ENCODE peak calls at places on chromosomes 3 and 15, in ten cellular contexts. O is cardiac muscle cell, V is esophagus squamous epithelium, T is neural progenitor cell, Z is body of pancreas, Y is upper lobe of right lung, N is psoas muscle, S is HCT116, P is breast epithelium, J is Panc1. I is an unnamed sample. For H3K4me1, the result is how much of the 10 kb centered on the place peaks cover.

GRCh38 chr3:154181127-154181691 is 60.0 kb downstream of the ARHGEF26 start:
- DNase-seq in V (no peak), P (no peak), S (no peak), O (peak), N (no peak), T (peak), Z (peak), J (no peak), Y (no peak), I (no peak)

GRCh38 chr3:100114413-100115030 is at the start of gene FILIP1L:
- DNase-seq in S (no peak), T (no peak), O (no peak), N (peak), Z (no peak), P (no peak), Y (no peak), J (no peak), V (no peak), I (no peak)

GRCh38 chr15:101615986-101616848 is 36.0 kb downstream of the TM2D3 start:
- DNase-seq in O (peak), V (no peak), Z (peak), Y (no peak), S (peak), J (no peak), P (no peak), N (peak), T (peak), I (no peak)

GRCh38 chr15:66789029-66790025 is 87.3 kb downstream of the SMAD6 start:
- DNase-seq in P (no peak), N (no peak), S (no peak), J (no peak), V (no peak), T (no peak), Z (peak), Y (peak), O (peak), I (no peak)

GRCh38 chr3:183354325-183354831 is 74.0 kb downstream of the MCF2L2 start:
- DNase-seq in T (no peak), O (no peak), S (no peak), J (no peak), Z (no peak), Y (no peak), V (no peak), P (no peak), N (no peak), I (no peak)

GRCh38 chr3:161239700-161240099 is 18.6 kb downstream of the NMD3 start:
- DNase-seq in O (no peak), P (no peak), Z (no peak), S (no peak), T (no peak), N (no peak), J (no peak), V (no peak), Y (no peak), I (no peak)

GRCh38 chr3:113532698-113533533 is 561 bp downstream of the SIDT1 start:
- DNase-seq in J (no peak), N (peak), Z (peak), O (no peak), S (no peak), V (no peak), Y (no peak), T (peak), P (no peak), I (peak)

GRCh38 chr3:183309276-183309675 is 56.2 kb downstream of the B3GNT5 start:
- DNase-seq in V (no peak), T (no peak), N (peak), J (no peak), P (no peak), Y (no peak), Z (no peak), O (no peak), S (no peak), I (no peak)

GRCh38 chr3:140292154-140292553 is 357.2 kb downstream of the CLSTN2 start:
- DNase-seq in T (no peak), P (no peak), J (no peak), O (peak), V (no peak), Z (no peak), N (no peak), Y (no peak), S (no peak), I (no peak)

GRCh38 chr3:110069641-110070538 is 732.5 kb upstream of the DPPA4 start:
- DNase-seq in O (peak), T (no peak), Z (peak), J (no peak), N (no peak), S (no peak), V (no peak), Y (no peak), P (no peak), I (no peak)

GRCh38 chr15:75232826-75233503 is 25.2 kb upstream of the GOLGA6C start:
- DNase-seq in O (no peak), T (no peak), N (peak), P (no peak), V (no peak), J (no peak), S (no peak), Y (peak), Z (no peak), I (no peak)

GRCh38 chr3:43345877-43346276 is 59.5 kb downstream of the SNRK start:
- DNase-seq in J (no peak), P (no peak), Y (no peak), N (no peak), S (no peak), O (peak), Z (no peak), V (no peak), T (no peak), I (no peak)

DNA sequence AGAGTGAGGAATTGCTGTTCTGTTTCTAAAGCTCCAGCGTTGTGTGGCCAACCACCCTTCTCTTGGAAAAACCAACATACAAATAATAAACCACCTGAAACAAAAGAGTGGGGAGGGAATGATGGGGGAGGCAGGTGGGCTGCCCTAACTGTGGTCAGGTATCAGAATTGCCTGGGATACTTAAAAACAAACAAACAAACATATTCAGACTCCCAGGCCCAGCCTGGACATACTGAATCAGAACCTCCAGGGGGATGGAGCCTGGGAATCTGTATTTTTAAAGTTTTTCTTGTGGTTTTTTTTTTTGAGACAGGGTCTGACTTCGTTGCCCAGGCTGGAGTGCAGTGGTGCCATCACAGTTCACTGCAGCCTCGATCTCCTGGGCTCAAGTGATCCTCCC is 4.4 kb downstream of the SLC6A6 start:
- DNase-seq in P (no peak), S (no peak), V (no peak), J (no peak), N (no peak), O (no peak), Y (no peak), T (no peak), Z (no peak), I (no peak)
- H3K4me1 ChIP-seq in P (under half), S (half or more), V (under half), J (under half), N (half or more), O (under half), Y (half or more), T (under half), Z (under half), I (under half)

GRCh38 chr3:186421946-186422345 is 59.9 kb upstream of the DGKG start:
- DNase-seq in S (no peak), Z (no peak), T (no peak), N (no peak), P (no peak), Y (no peak), O (no peak), J (no peak), V (no peak), I (no peak)

GRCh38 chr3:186427627-186428026 is 65.6 kb upstream of the DGKG start:
- DNase-seq in T (no peak), Y (no peak), J (no peak), V (no peak), Z (no peak), P (no peak), S (no peak), O (peak), N (no peak), I (no peak)

DNA sequence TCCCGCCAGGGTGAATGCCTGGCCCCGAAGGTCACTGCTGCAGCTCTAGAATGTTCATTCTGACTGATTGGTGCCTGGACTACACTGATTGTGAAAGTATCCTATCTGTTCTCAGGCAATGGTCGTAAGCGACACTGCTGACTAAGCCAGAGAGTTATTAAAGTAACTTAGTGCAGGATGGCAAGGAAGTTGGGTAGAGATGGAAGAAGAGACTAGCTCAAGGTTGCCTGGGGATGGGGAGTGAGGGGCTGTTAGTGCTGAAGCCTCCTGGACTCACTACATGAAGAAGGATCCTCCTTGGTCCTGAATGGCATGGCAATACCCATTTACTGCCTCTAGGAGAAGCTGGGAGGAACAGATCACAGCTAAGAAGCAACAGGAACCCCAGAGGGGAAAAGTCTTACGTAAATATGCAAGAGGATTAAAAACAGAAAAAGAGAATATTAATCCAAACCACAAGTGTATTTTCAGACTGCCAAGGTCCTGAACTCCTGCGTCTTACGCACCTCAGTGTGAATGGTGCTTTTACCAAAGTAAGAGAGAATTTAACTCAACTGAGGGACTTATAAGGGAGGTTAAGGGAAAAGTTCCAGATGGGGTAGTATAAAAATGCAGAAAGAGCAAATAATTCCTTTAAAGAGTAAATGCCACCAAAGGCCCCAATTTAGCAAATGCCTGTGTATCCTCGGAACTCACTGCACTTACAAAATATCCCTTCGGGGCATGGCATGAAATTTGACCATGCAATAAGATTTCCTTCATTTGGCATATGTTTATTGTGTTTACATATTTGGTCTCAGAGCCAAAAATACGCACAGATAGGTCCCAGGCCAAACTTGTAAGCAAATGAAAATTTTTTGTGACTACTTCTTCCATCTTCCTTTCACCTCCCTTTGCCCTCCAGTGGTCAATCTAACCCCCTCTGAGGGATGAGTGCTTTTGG is 64.0 kb upstream of the DGKG start:
- DNase-seq in N (no peak), P (peak), O (peak), V (no peak), J (no peak), T (peak), Y (no peak), Z (no peak), S (no peak), I (no peak)
- TF ChIP-seq CTCF in N (peak), P (no peak), O (peak), V (peak), J (peak), T (peak), Y (peak), Z (peak), S (no peak), I (no peak)

GRCh38 chr15:63188247-63188936 is 1.0 kb upstream of the RAB8B start:
- DNase-seq in Z (no peak), J (no peak), O (no peak), V (no peak), P (no peak), T (peak), Y (no peak), N (no peak), S (no peak), I (no peak)

GRCh38 chr15:63188937-63189871 is at the start of gene RAB8B:
- DNase-seq in O (peak), Z (peak), Y (peak), T (peak), P (peak), V (peak), N (peak), S (peak), J (peak), I (peak)

GRCh38 chr15:63191895-63192603 is 2.6 kb downstream of the RAB8B start:
- DNase-seq in N (no peak), J (no peak), Z (no peak), O (peak), V (no peak), Y (no peak), T (no peak), P (no peak), S (no peak), I (peak)

GRCh38 chr15:63190993-63191392 is 1.6 kb downstream of the RAB8B start:
- DNase-seq in N (no peak), Z (no peak), P (no peak), O (no peak), T (no peak), J (no peak), Y (no peak), S (no peak), V (no peak), I (no peak)

GRCh38 chr15:63189955-63190691 is 717 bp downstream of the RAB8B start:
- DNase-seq in T (peak), O (no peak), Z (no peak), N (no peak), S (no peak), P (no peak), V (no peak), J (no peak), Y (no peak), I (no peak)
- H3K27ac ChIP-seq in T (no peak), O (no peak), Z (peak), N (peak), S (no peak), P (peak), V (peak), J (peak), Y (peak), I (peak)

DNA sequence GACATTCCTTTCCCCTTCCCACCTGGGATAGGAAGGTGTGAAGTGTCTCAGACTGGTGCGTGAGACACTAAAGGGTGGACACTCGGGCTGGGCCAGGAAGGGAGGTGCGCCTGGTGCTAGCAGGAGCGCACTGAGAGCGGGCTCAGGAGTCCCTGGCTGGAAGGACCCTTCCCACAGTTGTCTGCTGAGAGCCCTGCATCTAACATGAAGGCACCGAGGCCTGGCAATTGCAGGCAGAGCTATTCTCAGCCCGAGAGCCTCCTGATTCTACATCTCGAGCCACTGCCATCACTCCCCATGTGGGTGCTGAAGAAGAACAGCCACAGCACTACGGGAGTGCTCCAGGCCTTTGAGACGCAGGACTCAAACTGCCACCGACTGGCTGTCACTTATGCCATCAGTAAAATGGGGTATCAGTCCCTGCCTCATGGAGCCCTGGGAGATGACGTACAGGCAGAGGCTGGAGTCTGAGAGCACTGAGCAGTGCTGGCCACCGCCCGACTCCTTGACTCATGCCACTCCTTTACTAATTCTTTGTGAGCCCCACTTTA is 159.4 kb downstream of the KLF13 start:
- DNase-seq in S (no peak), Y (peak), V (no peak), J (no peak), Z (no peak), P (no peak), T (no peak), O (no peak), N (no peak), I (no peak)
- H3K4me1 ChIP-seq in S (under half), Y (under half), V (under half), J (under half), Z (under half), P (under half), T (under half), O (under half), N (under half), I (under half)

GRCh38 chr15:92224843-92225242 is 168.8 kb upstream of the ST8SIA2 start:
- DNase-seq in N (no peak), J (no peak), Y (no peak), T (no peak), P (no peak), S (no peak), Z (no peak), O (no peak), V (no peak), I (no peak)

GRCh38 chr15:92231461-92231860 is 162.2 kb upstream of the ST8SIA2 start:
- DNase-seq in V (no peak), N (no peak), J (no peak), Y (no peak), P (no peak), T (no peak), Z (no peak), O (no peak), S (no peak), I (no peak)

GRCh38 chr15:92228830-92229229 is 164.9 kb upstream of the ST8SIA2 start:
- DNase-seq in N (no peak), V (no peak), Y (no peak), Z (no peak), J (no peak), S (no peak), P (no peak), T (no peak), O (no peak), I (no peak)

DNA sequence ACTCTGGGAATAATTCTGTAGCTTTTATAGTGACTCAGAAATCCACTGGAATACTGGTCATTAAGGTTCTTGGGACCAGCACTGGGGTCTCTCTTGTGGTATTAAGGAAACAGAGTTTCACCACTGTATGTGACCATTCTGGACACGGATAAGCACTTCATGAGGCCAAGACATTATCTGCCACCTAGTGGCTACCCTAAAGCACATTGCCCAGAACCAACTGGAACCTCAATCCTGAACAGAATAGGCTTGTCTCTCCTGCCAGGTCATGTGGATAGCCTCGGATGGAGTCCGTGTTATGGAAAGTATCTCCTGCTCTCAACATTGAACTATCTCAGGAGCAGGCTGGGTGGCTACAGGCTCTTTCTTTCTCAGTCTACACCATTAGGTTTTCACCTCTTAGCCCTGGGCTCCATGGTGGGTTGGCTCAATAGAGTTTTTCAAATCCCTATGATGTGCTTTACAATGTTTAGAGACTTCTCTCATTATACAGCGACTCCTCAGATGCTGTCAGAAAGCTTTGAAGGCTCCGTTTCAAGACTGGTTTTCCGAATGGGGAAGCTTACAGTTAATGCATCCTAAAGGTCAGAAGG is 167.6 kb upstream of the ST8SIA2 start:
- DNase-seq in N (no peak), P (no peak), Y (no peak), V (no peak), J (no peak), O (peak), T (peak), S (peak), Z (peak), I (no peak)
- TF ChIP-seq CTCF in N (peak), P (no peak), Y (peak), V (peak), J (peak), O (peak), T (peak), S (peak), Z (peak), I (no peak)

GRCh38 chr3:71984843-71985594 is 200.1 kb upstream of the PROK2 start:
- DNase-seq in O (no peak), Z (peak), J (no peak), T (no peak), S (no peak), V (no peak), P (no peak), Y (no peak), N (no peak), I (no peak)

GRCh38 chr3:71979155-71979554 is 194.2 kb upstream of the PROK2 start:
- DNase-seq in O (no peak), Y (no peak), S (no peak), Z (no peak), T (no peak), P (no peak), J (no peak), N (no peak), V (no peak), I (no peak)

GRCh38 chr3:71987089-71987735 is 202.3 kb upstream of the PROK2 start:
- DNase-seq in Y (no peak), P (no peak), S (peak), J (no peak), T (no peak), N (no peak), O (peak), V (no peak), Z (no peak), I (no peak)

GRCh38 chr3:71987828-71988227 is 202.9 kb upstream of the PROK2 start:
- DNase-seq in T (peak), S (no peak), P (peak), J (no peak), Z (no peak), O (no peak), N (no peak), Y (no peak), V (no peak), I (no peak)

GRCh38 chr3:71983694-71984093 is 198.7 kb upstream of the PROK2 start:
- DNase-seq in P (no peak), O (no peak), V (no peak), S (no peak), N (no peak), Z (no peak), T (no peak), Y (no peak), J (no peak), I (no peak)
- H3K27ac ChIP-seq in P (no peak), O (no peak), V (no peak), S (no peak), N (no peak), Z (no peak), T (no peak), Y (no peak), J (no peak), I (no peak)

I was measured in CD8-positive, alpha-beta T cell.